ENCODE peak calls at places on chromosomes 16 and 17, in seven cellular contexts. One of them, this sample, is unnamed.

GRCh38 chr17:64063766-64064224 is 43.4 kb upstream of the ICAM2 start:
- DNase-seq in caudate nucleus: no peak
- DNase-seq in GM23338: peak; percentile 86
- DNase-seq in left cardiac atrium: peak; percentile 71
- DNase-seq in CD8-positive, alpha-beta T cell: peak; percentile 70
- DNase-seq in nephron progenitor cell: peak; percentile 75
- DNase-seq in activated effector memory CD4-positive, alpha-beta T cell treated with Interleukin-2 at 50 U/mL for 16 hours: peak; percentile 43
- DNase-seq in this sample: peak; percentile 30

GRCh38 chr16:66551362-66551761 is 1.0 kb upstream of the CKLF start:
- DNase-seq in caudate nucleus: peak; percentile 8
- DNase-seq in GM23338: peak; percentile 65
- DNase-seq in left cardiac atrium: peak; percentile 43
- DNase-seq in CD8-positive, alpha-beta T cell: peak; percentile 69
- DNase-seq in nephron progenitor cell: peak; percentile 21
- DNase-seq in activated effector memory CD4-positive, alpha-beta T cell treated with Interleukin-2 at 50 U/mL for 16 hours: peak; percentile 50
- DNase-seq in this sample: peak; percentile 31

GRCh38 chr17:78185981-78186688 is 717 bp downstream of the TK1 start:
- DNase-seq in caudate nucleus: no peak
- DNase-seq in GM23338: no peak
- DNase-seq in left cardiac atrium: peak; percentile 52
- DNase-seq in CD8-positive, alpha-beta T cell: no peak
- DNase-seq in nephron progenitor cell: no peak
- DNase-seq in activated effector memory CD4-positive, alpha-beta T cell treated with Interleukin-2 at 50 U/mL for 16 hours: no peak
- DNase-seq in this sample: no peak

GRCh38 chr17:8059131-8059530 is 20.3 kb downstream of the ALOX15B start:
- DNase-seq in caudate nucleus: no peak
- DNase-seq in GM23338: no peak
- DNase-seq in left cardiac atrium: no peak
- DNase-seq in CD8-positive, alpha-beta T cell: no peak
- DNase-seq in nephron progenitor cell: no peak
- DNase-seq in activated effector memory CD4-positive, alpha-beta T cell treated with Interleukin-2 at 50 U/mL for 16 hours: no peak
- DNase-seq in this sample: no peak

GRCh38 chr16:84308120-84308519 is 13.4 kb downstream of the WFDC1 start:
- DNase-seq in caudate nucleus: peak; percentile 16
- DNase-seq in GM23338: peak; percentile 88
- DNase-seq in left cardiac atrium: peak; percentile 55
- DNase-seq in CD8-positive, alpha-beta T cell: no peak
- DNase-seq in nephron progenitor cell: peak; percentile 78
- DNase-seq in activated effector memory CD4-positive, alpha-beta T cell treated with Interleukin-2 at 50 U/mL for 16 hours: no peak
- DNase-seq in this sample: no peak

GRCh38 chr17:32449963-32450362 is 5.7 kb downstream of the PSMD11 start:
- DNase-seq in caudate nucleus: no peak
- DNase-seq in GM23338: no peak
- DNase-seq in left cardiac atrium: no peak
- DNase-seq in CD8-positive, alpha-beta T cell: no peak
- DNase-seq in nephron progenitor cell: no peak
- DNase-seq in activated effector memory CD4-positive, alpha-beta T cell treated with Interleukin-2 at 50 U/mL for 16 hours: no peak
- DNase-seq in this sample: no peak

GRCh38 chr17:75102385-75102821 is 7.4 kb upstream of the ARMC7 start:
- DNase-seq in caudate nucleus: no peak
- DNase-seq in GM23338: peak; percentile 37
- DNase-seq in left cardiac atrium: no peak
- DNase-seq in CD8-positive, alpha-beta T cell: no peak
- DNase-seq in nephron progenitor cell: peak; percentile 16
- DNase-seq in activated effector memory CD4-positive, alpha-beta T cell treated with Interleukin-2 at 50 U/mL for 16 hours: no peak
- DNase-seq in this sample: no peak

GRCh38 chr17:77853208-77853977 is 105.1 kb upstream of the TNRC6C start:
- DNase-seq in caudate nucleus: no peak
- DNase-seq in GM23338: no peak
- DNase-seq in left cardiac atrium: no peak
- DNase-seq in CD8-positive, alpha-beta T cell: no peak
- DNase-seq in nephron progenitor cell: no peak
- DNase-seq in activated effector memory CD4-positive, alpha-beta T cell treated with Interleukin-2 at 50 U/mL for 16 hours: no peak
- DNase-seq in this sample: no peak

GRCh38 chr16:53908731-53909130 is 204.8 kb downstream of the FTO start:
- DNase-seq in caudate nucleus: no peak
- DNase-seq in GM23338: no peak
- DNase-seq in left cardiac atrium: no peak
- DNase-seq in CD8-positive, alpha-beta T cell: no peak
- DNase-seq in nephron progenitor cell: no peak
- DNase-seq in activated effector memory CD4-positive, alpha-beta T cell treated with Interleukin-2 at 50 U/mL for 16 hours: no peak
- DNase-seq in this sample: no peak

GRCh38 chr16:56932588-56933265 is 785 bp downstream of the HERPUD1 start:
- DNase-seq in caudate nucleus: peak; percentile 51
- DNase-seq in GM23338: peak; percentile 37
- DNase-seq in left cardiac atrium: peak; percentile 82
- DNase-seq in CD8-positive, alpha-beta T cell: peak; percentile 70
- DNase-seq in nephron progenitor cell: peak; percentile 54
- DNase-seq in activated effector memory CD4-positive, alpha-beta T cell treated with Interleukin-2 at 50 U/mL for 16 hours: peak; percentile 23
- DNase-seq in this sample: peak; percentile 9

This sample was measured in activated T-cell treated with anti-CD3 and anti-CD28 coated beads for 1 hour.